ENCODE peak calls at places on chromosomes 16 and 17, in six cellular contexts. F, U, B, L, M and T are unnamed samples.

GRCh38 chr16:81513204-81514040 is 68.8 kb downstream of the CMIP start:
- DNase-seq in F (no peak), M (no peak), L (no peak), B (no peak), U (no peak), T (no peak)

GRCh38 chr17:70629902-70630301 is 460.6 kb downstream of the KCNJ2 start:
- DNase-seq in B (no peak), L (no peak), U (no peak), F (peak; percentile 7), M (no peak), T (peak; percentile 51)

GRCh38 chr16:67562526-67562917 is at the start of gene CTCF:
- DNase-seq in L (peak; percentile 90), U (peak; percentile 36), M (peak; percentile 83), F (peak; percentile 91), B (no peak), T (peak; percentile 88)

GRCh38 chr16:68756250-68757051 is 19.4 kb downstream of the CDH1 start:
- DNase-seq in M (no peak), U (no peak), F (peak; percentile 18), B (peak; percentile 75), L (peak; percentile 40), T (peak; percentile 50)

GRCh38 chr17:71975998-71976649 is 144.7 kb upstream of the SOX9 start:
- DNase-seq in F (no peak), L (no peak), U (peak; percentile 59), M (no peak), B (peak; percentile 63), T (no peak)

GRCh38 chr17:28563475-28563874 is 7.8 kb downstream of the PIGS start:
- DNase-seq in U (no peak), B (peak; percentile 69), L (no peak), M (no peak), F (no peak), T (no peak)

GRCh38 chr16:57347858-57348257 is 10.7 kb upstream of the CCL22 start:
- DNase-seq in M (no peak), L (no peak), F (no peak), U (no peak), B (no peak), T (no peak)

GRCh38 chr16:71230122-71230845 is at the start of gene HYDIN:
- DNase-seq in M (no peak), U (peak; percentile 29), F (no peak), B (peak; percentile 60), L (no peak), T (no peak)

GRCh38 chr16:14527411-14528044 is 102.5 kb downstream of the PARN start:
- DNase-seq in B (no peak), U (no peak), M (no peak), F (no peak), L (no peak), T (peak; percentile 49)

GRCh38 chr16:2776500-2777139 is 460 bp downstream of the ELOB start:
- DNase-seq in U (no peak), B (no peak), F (peak; percentile 57), M (no peak), L (peak; percentile 29), T (peak; percentile 64)

GRCh38 chr16:29148867-29149272 is 164.0 kb downstream of the LAT start:
- DNase-seq in L (peak; percentile 88), M (no peak), F (no peak), B (no peak), U (no peak), T (no peak)

GRCh38 chr17:12851901-12852435 is 62.7 kb downstream of the ARHGAP44 start:
- DNase-seq in F (no peak), M (no peak), U (no peak), L (no peak), B (no peak), T (no peak)

GRCh38 chr16:74732951-74733350 is 32.3 kb upstream of the MLKL start:
- DNase-seq in M (no peak), U (no peak), B (no peak), F (no peak), L (no peak), T (no peak)

GRCh38 chr17:28745777-28746473 is 2.1 kb downstream of the TRAF4 start:
- DNase-seq in U (no peak), F (no peak), L (no peak), B (no peak), M (no peak), T (no peak)

GRCh38 chr16:57892447-57893096 is 78.4 kb downstream of the CNGB1 start:
- DNase-seq in L (no peak), M (peak; percentile 39), U (no peak), B (no peak), F (no peak), T (no peak)

GRCh38 chr16:27505297-27506236 is 44.1 kb downstream of the GTF3C1 start:
- DNase-seq in M (no peak), F (no peak), L (no peak), B (no peak), U (no peak), T (no peak)

GRCh38 chr16:88316151-88316550 is 66.6 kb upstream of the ZNF469 start:
- DNase-seq in L (no peak), B (no peak), M (no peak), U (no peak), F (no peak), T (no peak)

GRCh38 chr17:77444653-77445029 is 303.9 kb downstream of the SEC14L1 start:
- DNase-seq in M (peak; percentile 93), U (no peak), F (peak; percentile 79), B (no peak), L (no peak), T (peak; percentile 76)

GRCh38 chr17:46776298-46777005 is 42.0 kb downstream of the WNT3 start:
- DNase-seq in F (no peak), U (no peak), B (no peak), M (no peak), L (no peak), T (no peak)

GRCh38 chr17:55814377-55814776 is 63.5 kb downstream of the PCTP start:
- DNase-seq in L (no peak), M (no peak), B (no peak), U (no peak), F (no peak), T (peak; percentile 16)

GRCh38 chr16:80019395-80019794 is 418.9 kb upstream of the MAF start:
- DNase-seq in L (no peak), F (no peak), U (no peak), M (no peak), B (no peak), T (no peak)

GRCh38 chr16:3646348-3646920 is 8.1 kb upstream of the DNASE1 start:
- DNase-seq in F (no peak), M (no peak), B (no peak), U (no peak), L (no peak), T (no peak)

GRCh38 chr17:19707728-19708221 is 8.6 kb downstream of the SLC47A2 start:
- DNase-seq in U (no peak), B (no peak), L (no peak), F (no peak), M (no peak), T (no peak)

GRCh38 chr17:67499673-67500072 is 122.6 kb downstream of the PITPNC1 start:
- DNase-seq in U (no peak), B (no peak), M (no peak), L (no peak), F (no peak), T (no peak)

GRCh38 chr16:58499092-58499511 is 841 bp upstream of the NDRG4 start:
- DNase-seq in F (no peak), L (no peak), U (no peak), M (no peak), B (no peak), T (no peak)

GRCh38 chr17:27384261-27384701 is 72.0 kb upstream of the KSR1 start:
- DNase-seq in M (no peak), U (peak; percentile 40), L (no peak), F (no peak), B (peak; percentile 90), T (no peak)

DNA sequence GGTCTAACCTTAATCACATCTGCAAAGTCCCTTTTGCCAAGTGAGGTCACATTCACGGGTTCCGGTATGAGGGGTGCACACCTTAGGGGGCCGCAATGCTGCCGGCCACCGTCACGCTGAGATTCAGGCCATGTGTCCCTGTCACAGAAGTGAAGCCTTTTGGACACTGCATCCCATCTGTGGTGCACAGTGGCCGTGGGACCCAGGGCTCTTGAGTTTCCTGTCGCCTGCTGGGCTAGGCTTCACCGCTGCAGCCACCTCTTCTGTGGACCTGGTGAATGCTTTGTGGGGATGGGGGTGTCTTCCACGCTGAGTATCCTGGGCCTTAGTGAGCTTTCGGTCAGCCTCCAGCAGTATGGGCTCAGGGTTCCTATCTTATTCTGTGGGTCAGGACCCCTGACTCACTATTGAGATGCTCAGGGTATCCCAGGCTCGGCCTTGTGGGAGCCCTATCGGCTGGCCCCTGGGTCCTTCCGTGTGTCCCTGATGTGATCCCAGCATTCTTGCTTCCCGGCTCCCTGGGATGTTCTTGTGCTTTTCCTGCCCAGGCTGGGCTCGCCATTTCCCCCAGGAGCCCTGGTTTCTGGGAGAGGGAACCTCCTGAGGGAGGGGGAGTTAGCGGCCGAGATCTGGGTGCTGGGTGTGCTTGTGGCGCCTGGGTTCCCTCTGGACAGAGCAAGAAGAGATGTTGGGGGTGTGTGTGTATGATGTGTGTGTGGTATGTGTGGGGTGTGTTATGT is 4.9 kb upstream of the SLC38A10 start:
- DNase-seq in U (no peak), F (no peak), M (peak; percentile 74), B (no peak), L (no peak), T (no peak)
- H3K4me3 ChIP-seq in U (no peak overlapping the region), F (no peak overlapping the region), M (peak overlapping the region; percentile 3), B (no peak overlapping the region), L (no peak overlapping the region), T (no peak overlapping the region)

GRCh38 chr16:23863511-23864422 is 28.0 kb downstream of the PRKCB start:
- DNase-seq in B (no peak), L (peak; percentile 52), M (no peak), U (no peak), F (peak; percentile 86), T (peak; percentile 91)
- H3K4me3 ChIP-seq in B (no peak overlapping the region), L (peak overlapping the region; percentile 46), M (no peak overlapping the region), U (no peak overlapping the region), F (peak overlapping the region; percentile 65), T (peak overlapping the region; percentile 58)

GRCh38 chr17:44967907-44968224 is 237 bp downstream of the C1QL1 start:
- DNase-seq in U (no peak), M (peak; percentile 24), F (no peak), B (no peak), L (no peak), T (no peak)
- H3K4me3 ChIP-seq in U (no peak overlapping the region), M (peak overlapping the region; percentile 37), F (no peak overlapping the region), B (no peak overlapping the region), L (no peak overlapping the region), T (no peak overlapping the region)

DNA sequence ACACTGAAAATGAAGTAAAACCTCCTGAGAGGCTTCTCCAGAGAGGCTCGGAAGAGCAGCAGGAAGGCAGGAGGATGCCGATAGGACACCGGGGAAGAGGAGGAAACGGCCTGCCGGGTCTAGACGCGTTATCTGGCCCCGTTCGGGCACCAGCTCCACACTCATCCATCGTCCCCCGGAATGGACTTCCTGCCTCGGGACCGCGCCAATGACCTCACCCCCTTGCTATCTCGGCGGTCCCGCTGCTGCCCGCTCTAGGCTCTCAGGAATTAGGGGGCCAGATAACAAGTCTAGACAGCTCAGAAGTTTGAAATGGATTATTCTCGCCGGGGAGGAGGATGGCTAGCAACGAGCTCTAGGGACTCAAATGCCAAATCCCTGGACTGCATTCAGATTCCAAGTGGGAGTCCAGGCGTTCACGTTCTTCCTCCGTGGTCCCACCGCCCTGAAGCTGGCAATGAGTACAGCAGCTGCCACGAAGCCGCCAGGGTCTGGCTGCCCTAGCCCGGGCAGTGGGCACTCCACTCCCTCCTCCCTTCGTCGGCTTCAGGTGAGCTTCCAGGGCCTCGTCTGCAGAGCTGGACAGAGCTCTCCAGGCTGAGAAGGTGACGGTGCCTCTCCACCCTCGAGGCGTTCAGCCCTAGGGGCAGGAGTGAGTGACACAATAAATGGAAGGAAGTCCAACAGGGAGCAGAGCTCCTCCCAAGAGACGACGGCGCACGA is 351.0 kb downstream of the FOXL1 start:
- DNase-seq in B (no peak), U (no peak), F (no peak), M (peak; percentile 34), L (no peak), T (no peak)
- H3K4me3 ChIP-seq in B (no peak overlapping the region), U (no peak overlapping the region), F (no peak overlapping the region), M (no peak overlapping the region), L (no peak overlapping the region), T (no peak overlapping the region)

GRCh38 chr16:53504665-53505064 is 1.7 kb upstream of the AKTIP start:
- DNase-seq in B (no peak), L (no peak), U (no peak), M (peak; percentile 23), F (no peak), T (no peak)
- H3K4me3 ChIP-seq in B (no peak overlapping the region), L (peak overlapping the region; percentile 78), U (no peak overlapping the region), M (peak overlapping the region; percentile 64), F (peak overlapping the region; percentile 74), T (peak overlapping the region; percentile 85)